ENCODE peak calls at places on chromosomes 6 and 20, in six cellular contexts. V is ELR; S is CD4-positive, alpha-beta memory T cell; H is AG09319; K is Daoy; I is HEK293T. T is an unnamed sample.

GRCh38 chr6:134447423-134447822 is 129.5 kb upstream of the SGK1 start:
- DNase-seq in S (no peak), K (no peak), V (peak; percentile 37), H (no peak), I (no peak), T (peak; percentile 32)

GRCh38 chr20:58342104-58342945 is 32.8 kb downstream of the RAB22A start:
- DNase-seq in S (no peak), V (peak; percentile 94), H (no peak), I (no peak), K (no peak), T (peak; percentile 57)

GRCh38 chr6:37761872-37762271 is 57.7 kb upstream of the ZFAND3 start:
- DNase-seq in S (no peak), H (no peak), K (no peak), I (no peak), V (no peak), T (no peak)

GRCh38 chr6:39280247-39280731 is 33.9 kb downstream of the KCNK17 start:
- DNase-seq in V (peak; percentile 63), H (no peak), S (no peak), K (peak; percentile 83), I (no peak), T (peak; percentile 60)

GRCh38 chr6:155328539-155329459 is 14.5 kb upstream of the TFB1M start:
- DNase-seq in I (no peak), H (no peak), K (peak; percentile 28), V (no peak), S (no peak), T (no peak)

GRCh38 chr20:10093087-10093591 is 58.4 kb downstream of the ANKEF1 start:
- DNase-seq in I (no peak), H (no peak), S (no peak), V (peak; percentile 92), K (peak; percentile 79), T (peak; percentile 99)

GRCh38 chr6:169779092-169779815 is 27.8 kb downstream of the ERMARD start:
- DNase-seq in K (no peak), V (no peak), I (no peak), S (no peak), H (no peak), T (no peak)

GRCh38 chr6:153927867-153928266 is 111.2 kb upstream of the OPRM1 start:
- DNase-seq in I (no peak), K (no peak), S (no peak), V (no peak), H (no peak), T (no peak)

GRCh38 chr6:157209865-157210530 is 113.3 kb downstream of the TMEM242 start:
- DNase-seq in H (no peak), S (no peak), K (no peak), I (no peak), V (no peak), T (no peak)

GRCh38 chr6:6851059-6851658 is 256.6 kb upstream of the RREB1 start:
- DNase-seq in S (no peak), I (peak; percentile 20), K (peak; percentile 89), H (peak; percentile 37), V (peak; percentile 93), T (peak; percentile 63)

GRCh38 chr6:14795451-14795850 is 450.4 kb upstream of the JARID2 start:
- DNase-seq in K (no peak), V (no peak), S (no peak), H (no peak), I (no peak), T (no peak)

GRCh38 chr6:23621026-23621425 is 505.0 kb upstream of the NRSN1 start:
- DNase-seq in I (no peak), S (no peak), V (no peak), K (peak; percentile 6), H (no peak), T (peak; percentile 12)

GRCh38 chr6:24451581-24452041 is 37.8 kb downstream of the GPLD1 start:
- DNase-seq in K (no peak), H (no peak), V (no peak), I (no peak), S (no peak), T (no peak)

T was measured in RPMI7951.